ENCODE peak calls at places on chromosomes 16 and 17, in ten cellular contexts. R, H, B, Q, U, O, J, P, S and V are unnamed samples.
A peak's percentile ranks its signal among the peaks of the same experiment; 100 is the strongest.

GRCh38 chr17:15944720-15945492 is at the start of gene ADORA2B:
- DNase-seq in U (peak; percentile 17), Q (peak; percentile 75), H (peak; percentile 76), B (peak; percentile 84), S (peak; percentile 27), P (peak; percentile 28), O (peak; percentile 86), R (peak; percentile 75), J (peak; percentile 29), V (no peak)

GRCh38 chr17:49910858-49911204 is 58.2 kb upstream of the DLX4 start:
- DNase-seq in B (no peak), P (no peak), S (no peak), R (no peak), O (no peak), U (no peak), Q (no peak), H (no peak), J (no peak), V (no peak)

GRCh38 chr17:82217530-82218204 is 5.0 kb upstream of the CCDC57 start:
- DNase-seq in H (peak; percentile 62), Q (peak; percentile 83), O (peak; percentile 93), S (no peak), R (no peak), P (no peak), U (no peak), J (no peak), B (no peak), V (no peak)

GRCh38 chr17:34117811-34118210 is 137.3 kb upstream of the CCL2 start:
- DNase-seq in O (no peak), Q (no peak), R (no peak), P (no peak), H (no peak), B (no peak), U (no peak), J (no peak), S (no peak), V (no peak)

GRCh38 chr17:864315-864714 is 82.2 kb downstream of the MRM3 start:
- DNase-seq in S (no peak), Q (no peak), B (no peak), R (no peak), U (no peak), J (no peak), P (no peak), O (no peak), H (no peak), V (no peak)

GRCh38 chr17:81251091-81251942 is 12.2 kb downstream of the NDUFAF8 start:
- DNase-seq in U (no peak), O (no peak), J (no peak), P (peak; percentile 84), R (peak; percentile 82), S (no peak), H (peak; percentile 72), B (peak; percentile 17), Q (no peak), V (peak; percentile 61)

GRCh38 chr16:87149051-87149450 is 168.1 kb downstream of the C16orf95 start:
- DNase-seq in U (no peak), P (no peak), O (peak; percentile 30), B (no peak), Q (no peak), S (no peak), R (no peak), J (no peak), H (no peak), V (no peak)

GRCh38 chr17:20948984-20949777 is 93.6 kb downstream of the USP22 start:
- DNase-seq in B (no peak), U (no peak), R (no peak), J (no peak), H (no peak), S (no peak), P (no peak), O (no peak), Q (no peak), V (no peak)

GRCh38 chr16:52549011-52549692 is 2.2 kb upstream of the TOX3 start:
- DNase-seq in B (peak; percentile 40), R (no peak), S (no peak), U (no peak), H (no peak), Q (peak; percentile 21), O (no peak), P (peak; percentile 36), J (no peak), V (no peak)

GRCh38 chr16:2692948-2693651 is 10.8 kb downstream of the KCTD5 start:
- DNase-seq in H (peak; percentile 36), Q (no peak), B (no peak), O (no peak), R (no peak), J (no peak), U (no peak), P (no peak), S (no peak), V (peak; percentile 66)

GRCh38 chr16:11250786-11251524 is 5.0 kb downstream of the SOCS1 start:
- DNase-seq in U (no peak), R (no peak), H (no peak), P (no peak), Q (no peak), S (no peak), J (no peak), O (no peak), B (no peak), V (no peak)

GRCh38 chr16:11253009-11253994 is 2.7 kb downstream of the SOCS1 start:
- DNase-seq in P (no peak), J (peak; percentile 49), U (peak; percentile 44), H (no peak), R (no peak), S (peak; percentile 64), Q (no peak), B (no peak), O (no peak), V (no peak)

GRCh38 chr16:11250091-11250785 is 5.8 kb downstream of the SOCS1 start:
- DNase-seq in R (no peak), H (no peak), B (no peak), Q (no peak), P (no peak), S (peak; percentile 74), O (peak; percentile 19), U (no peak), J (no peak), V (no peak)

GRCh38 chr16:11252482-11252931 is 3.5 kb downstream of the SOCS1 start:
- DNase-seq in S (no peak), P (no peak), Q (no peak), J (no peak), U (no peak), R (no peak), H (no peak), O (no peak), B (no peak), V (no peak)

DNA sequence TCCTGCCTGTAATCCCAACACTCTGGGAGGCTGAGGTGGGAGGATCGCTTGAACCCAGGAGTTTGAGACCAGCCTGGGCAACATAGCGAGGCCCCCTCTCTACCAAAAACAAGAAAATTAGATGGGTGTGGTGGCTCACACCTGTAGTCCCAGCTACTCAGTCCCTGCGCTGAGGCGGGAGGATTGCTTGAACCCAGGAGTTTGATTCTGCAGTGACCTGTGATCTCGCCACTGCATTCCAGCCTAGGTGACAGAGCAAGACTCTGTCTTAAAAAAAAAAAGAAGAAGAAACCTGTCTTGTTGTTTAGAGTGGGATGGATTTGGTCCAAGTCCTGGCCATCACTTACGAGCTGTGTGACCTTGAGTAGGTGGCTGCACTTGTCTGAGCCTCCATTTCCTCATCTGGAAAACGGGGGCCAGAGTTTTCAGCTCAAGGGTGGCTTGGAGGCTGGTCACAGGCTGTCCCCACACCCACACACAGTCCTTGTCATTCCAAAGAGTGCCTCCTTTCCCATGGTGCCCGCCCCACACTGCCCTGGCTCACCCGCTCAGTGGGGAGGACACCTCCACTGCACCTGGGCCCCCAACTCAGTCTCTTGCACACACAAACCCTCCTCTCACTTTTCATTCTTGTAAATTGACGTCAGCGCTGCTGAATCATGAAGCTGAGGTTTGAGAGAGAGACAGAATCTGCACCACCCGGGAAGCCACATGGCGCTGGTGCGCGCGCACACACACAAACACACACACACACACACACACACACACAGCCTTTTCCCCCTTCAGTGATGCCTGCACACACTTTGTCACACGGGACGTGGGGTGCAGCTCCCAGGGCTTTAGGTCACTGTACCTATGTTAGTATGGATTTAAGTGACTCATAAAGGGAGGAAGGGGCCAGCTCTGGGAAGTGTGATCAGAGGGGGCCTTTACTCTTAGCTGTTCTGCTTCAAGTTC is 4.2 kb downstream of the SOCS1 start:
- DNase-seq in H (peak; percentile 41), Q (no peak), J (peak; percentile 74), R (no peak), O (no peak), B (no peak), P (peak; percentile 39), S (peak; percentile 77), U (peak; percentile 74), V (no peak)
- H3K4me3 ChIP-seq in H (no peak overlapping the region), Q (no peak overlapping the region), J (peak overlapping the region; percentile 24), R (no peak overlapping the region), O (no peak overlapping the region), B (no peak overlapping the region), P (no peak overlapping the region), S (peak overlapping the region; percentile 68), U (peak overlapping the region; percentile 83), V (no peak overlapping the region)

GRCh38 chr16:27405546-27406451 is 3.8 kb downstream of the IL21R start:
- DNase-seq in P (no peak), B (no peak), S (peak; percentile 88), O (no peak), H (no peak), R (no peak), U (peak; percentile 32), J (no peak), Q (no peak), V (no peak)
- H3K4me3 ChIP-seq in P (no peak overlapping the region), B (no peak overlapping the region), S (peak overlapping the region; percentile 89), O (no peak overlapping the region), H (no peak overlapping the region), R (no peak overlapping the region), U (peak overlapping the region; percentile 37), J (no peak overlapping the region), Q (no peak overlapping the region), V (no peak overlapping the region)

DNA sequence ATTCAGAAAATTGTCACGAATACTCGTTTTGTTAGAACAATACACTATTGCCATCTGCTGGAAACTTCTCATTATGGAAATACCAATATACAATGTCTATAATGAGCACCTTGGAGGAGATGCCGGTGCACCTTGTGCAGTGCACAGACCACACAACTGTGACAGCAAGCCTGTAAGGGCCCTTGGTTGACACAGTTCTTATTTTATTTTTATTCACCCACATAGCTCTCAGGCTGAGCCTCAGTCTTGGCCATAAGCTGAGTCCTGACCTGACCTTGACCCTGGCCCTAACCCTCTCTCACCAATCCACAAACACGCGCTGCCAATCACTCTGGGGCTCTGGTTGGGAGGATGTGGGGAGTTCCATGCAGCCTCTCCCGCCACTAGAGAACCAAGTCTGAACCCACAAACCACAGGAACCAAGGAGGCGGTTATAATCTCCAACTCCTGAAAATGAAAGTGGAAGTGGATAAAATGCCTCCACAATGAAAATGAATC is 7.6 kb downstream of the AIPL1 start:
- DNase-seq in B (no peak), P (peak; percentile 16), J (peak; percentile 63), R (no peak), U (peak; percentile 52), S (peak; percentile 74), Q (no peak), H (no peak), O (peak; percentile 48), V (no peak)
- H3K4me3 ChIP-seq in B (no peak overlapping the region), P (no peak overlapping the region), J (no peak overlapping the region), R (no peak overlapping the region), U (no peak overlapping the region), S (no peak overlapping the region), Q (no peak overlapping the region), H (no peak overlapping the region), O (no peak overlapping the region), V (no peak overlapping the region)

DNA sequence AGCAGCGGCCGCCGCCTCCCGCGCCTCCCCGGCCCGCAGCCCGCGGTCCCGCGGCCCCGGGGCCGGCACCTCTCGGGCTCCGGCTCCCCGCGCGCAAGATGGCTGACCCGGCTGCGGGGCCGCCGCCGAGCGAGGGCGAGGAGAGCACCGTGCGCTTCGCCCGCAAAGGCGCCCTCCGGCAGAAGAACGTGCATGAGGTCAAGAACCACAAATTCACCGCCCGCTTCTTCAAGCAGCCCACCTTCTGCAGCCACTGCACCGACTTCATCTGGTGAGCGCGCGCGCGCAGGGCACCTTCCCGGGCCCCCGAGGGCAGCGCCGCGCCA is 258 bp downstream of the PRKCB start:
- DNase-seq in S (no peak), B (no peak), U (no peak), J (no peak), Q (no peak), P (no peak), R (no peak), H (no peak), O (no peak), V (no peak)
- H3K4me3 ChIP-seq in S (peak overlapping the region; percentile 81), B (peak overlapping the region; percentile 45), U (peak overlapping the region; percentile 84), J (no peak overlapping the region), Q (peak overlapping the region; percentile 46), P (peak overlapping the region; percentile 78), R (peak overlapping the region; percentile 57), H (peak overlapping the region; percentile 62), O (no peak overlapping the region), V (no peak overlapping the region)